ENCODE peak calls at places on chromosomes 6 and 20, in four cellular contexts. X is Peyer's patch, V is AG09319, Z is astrocyte of the spinal cord. W is an unnamed sample.

GRCh38 chr6:50602191-50602810 is 111.0 kb upstream of the TFAP2D start:
- DNase-seq in X (no peak), V (no peak), Z (peak; percentile 33), W (no peak)

GRCh38 chr6:150251566-150252186 is 108.8 kb downstream of the PPP1R14C start:
- DNase-seq in X (no peak), V (no peak), Z (peak; percentile 25), W (no peak)

GRCh38 chr6:22952076-22952475 is 382.7 kb downstream of the HDGFL1 start:
- DNase-seq in X (no peak), V (peak; percentile 66), Z (no peak), W (no peak)

GRCh38 chr6:83183082-83183828 is 9.8 kb downstream of the PGM3 start:
- DNase-seq in X (no peak), V (peak; percentile 54), Z (peak; percentile 72), W (no peak)

GRCh38 chr20:17444091-17444490 is 87.1 kb downstream of the BFSP1 start:
- DNase-seq in X (no peak), V (no peak), Z (no peak), W (no peak)

GRCh38 chr6:13406781-13407180 is 78.4 kb upstream of the TBC1D7 start:
- DNase-seq in X (no peak), V (no peak), Z (no peak), W (no peak)

GRCh38 chr6:162493917-162494316 is 233.6 kb downstream of the PRKN start:
- DNase-seq in X (no peak), V (no peak), Z (no peak), W (no peak)

GRCh38 chr6:111552241-111552744 is 53.4 kb downstream of the TRAF3IP2 start:
- DNase-seq in X (peak; percentile 56), V (peak; percentile 97), Z (peak; percentile 94), W (no peak)

GRCh38 chr6:7939864-7940228 is 29.3 kb upstream of the TXNDC5 start:
- DNase-seq in X (no peak), V (no peak), Z (no peak), W (no peak)

GRCh38 chr6:70398783-70399730 is 14.3 kb upstream of the FAM135A start:
- DNase-seq in X (peak; percentile 80), V (no peak), Z (peak; percentile 62), W (no peak)

GRCh38 chr6:9948600-9949138 is 466.2 kb downstream of the TFAP2A start:
- DNase-seq in X (no peak), V (no peak), Z (no peak), W (no peak)

GRCh38 chr6:27565839-27566779 is 93.2 kb upstream of the ZNF184 start:
- DNase-seq in X (no peak), V (no peak), Z (no peak), W (no peak)

GRCh38 chr6:84426002-84426705 is 198.7 kb upstream of the CEP162 start:
- DNase-seq in X (no peak), V (no peak), Z (no peak), W (no peak)

GRCh38 chr6:108648186-108648585 is 87.5 kb downstream of the FOXO3 start:
- DNase-seq in X (no peak), V (no peak), Z (peak; percentile 40), W (no peak)

GRCh38 chr6:118783931-118784528 is 109.9 kb upstream of the ASF1A start:
- DNase-seq in X (no peak), V (no peak), Z (no peak), W (no peak)

GRCh38 chr6:27471365-27472115 is 1.4 kb downstream of the ZNF184 start:
- DNase-seq in X (no peak), V (no peak), Z (no peak), W (no peak)

DNA sequence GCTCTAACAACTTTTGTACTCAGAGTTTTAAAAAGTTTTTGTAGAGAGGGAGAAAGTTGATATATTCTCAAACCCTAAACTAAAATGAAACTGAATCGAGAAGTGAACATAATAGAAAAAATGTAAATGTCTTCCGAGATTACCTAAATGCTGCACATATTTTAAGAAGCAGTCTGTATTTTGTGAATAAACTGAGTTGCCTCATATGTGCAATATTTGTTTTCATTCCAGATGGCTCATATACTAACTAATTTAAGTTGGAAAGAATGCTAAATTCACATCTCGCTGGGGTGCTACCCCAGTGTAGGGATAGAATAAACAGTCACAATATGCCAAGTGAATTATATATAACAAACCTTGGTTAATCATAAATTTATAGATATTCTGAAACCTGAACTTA is 285.9 kb upstream of the THEMIS start:
- DNase-seq in X (no peak), V (no peak), Z (no peak), W (no peak)
- TF ChIP-seq CTCF in X (no peak), V (no peak), Z (no peak), W (no peak)

DNA sequence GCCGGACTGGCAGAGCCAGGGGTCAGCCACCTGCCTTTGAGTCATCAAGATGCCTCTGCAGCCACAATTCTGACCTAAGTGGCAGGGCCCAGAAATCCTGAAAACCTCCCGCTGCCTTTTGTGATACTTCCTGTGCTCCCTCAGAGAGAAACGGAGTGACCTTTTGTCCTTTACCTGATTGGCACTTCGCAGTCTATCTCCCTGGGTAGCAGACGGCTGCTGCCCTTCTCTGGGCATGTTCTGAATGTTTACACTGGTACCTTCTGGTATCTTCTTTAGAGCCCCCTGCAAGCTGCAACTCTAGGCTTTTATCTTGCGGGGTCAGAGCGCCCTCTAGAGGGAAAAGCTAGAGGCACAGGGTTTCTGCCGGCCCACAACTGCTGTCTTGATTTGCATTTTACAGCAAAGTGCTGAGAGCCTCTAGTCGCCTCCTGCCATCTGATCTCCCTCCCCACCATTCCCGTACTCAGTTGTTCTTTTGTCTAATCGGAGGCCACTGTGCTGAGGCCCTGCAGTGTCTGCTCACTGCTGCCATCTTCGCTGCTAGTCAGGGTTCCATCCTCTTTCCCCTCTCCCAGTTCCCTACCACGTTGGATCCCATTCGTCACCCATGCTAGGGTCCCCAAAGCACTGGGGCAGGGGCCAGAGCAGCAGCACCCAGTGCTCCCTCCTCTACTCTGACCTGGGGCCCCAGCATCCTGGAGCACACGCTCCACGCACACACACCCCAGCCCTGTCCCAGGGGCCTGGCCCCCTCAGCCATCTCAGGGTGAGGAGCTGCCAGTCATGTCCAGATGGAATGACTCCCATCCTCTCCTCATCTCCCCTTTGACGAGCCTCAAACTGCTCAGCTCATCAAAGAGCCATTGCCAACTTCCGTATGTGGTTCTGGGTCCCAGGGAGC is 26.7 kb downstream of the SPATA2 start:
- DNase-seq in X (peak; percentile 69), V (no peak), Z (peak; percentile 67), W (peak; percentile 94)
- TF ChIP-seq CTCF in X (peak; percentile 72), V (peak; percentile 89), Z (peak; percentile 92), W (peak; percentile 76)

GRCh38 chr6:75516757-75517156 is 23.2 kb upstream of the FILIP1 start:
- DNase-seq in X (no peak), V (no peak), Z (no peak), W (no peak)
- TF ChIP-seq CTCF in X (no peak), V (no peak), Z (no peak), W (no peak)

DNA sequence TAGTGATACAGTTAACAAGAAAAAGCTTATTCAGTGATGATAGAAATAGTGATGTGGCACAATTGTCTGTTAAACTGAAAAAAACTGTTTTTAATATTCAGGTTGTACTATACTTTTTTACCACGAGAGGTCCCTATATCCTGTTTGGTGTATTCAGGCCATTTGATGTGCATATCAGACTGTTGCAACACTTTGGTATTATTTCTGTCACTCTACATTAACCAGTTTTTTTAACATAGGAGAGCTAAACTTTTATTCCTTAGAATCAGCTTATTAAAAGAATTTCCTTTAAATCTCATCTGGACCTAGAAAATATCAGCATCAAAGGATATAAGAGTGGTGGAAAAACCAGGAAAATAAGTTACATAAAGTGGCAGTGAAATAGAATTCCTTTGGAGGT is 36.8 kb downstream of the TSPYL4 start:
- DNase-seq in X (no peak), V (no peak), Z (peak; percentile 55), W (no peak)
- TF ChIP-seq CTCF in X (peak; percentile 29), V (peak; percentile 46), Z (peak; percentile 42), W (peak; percentile 46)

GRCh38 chr20:20184149-20184548 is 131.8 kb downstream of the CFAP61 start:
- DNase-seq in X (no peak), V (no peak), Z (no peak), W (no peak)
- TF ChIP-seq CTCF in X (peak; percentile 7), V (peak; percentile 19), Z (peak; percentile 26), W (no peak)

GRCh38 chr6:120407696-120408095 is 926.6 kb downstream of the TBC1D32 start:
- DNase-seq in X (no peak), V (no peak), Z (no peak), W (no peak)

GRCh38 chr6:120411394-120411793 is 922.9 kb downstream of the TBC1D32 start:
- DNase-seq in X (no peak), V (no peak), Z (no peak), W (no peak)

GRCh38 chr6:120410586-120410985 is 923.7 kb downstream of the TBC1D32 start:
- DNase-seq in X (no peak), V (no peak), Z (no peak), W (no peak)

DNA sequence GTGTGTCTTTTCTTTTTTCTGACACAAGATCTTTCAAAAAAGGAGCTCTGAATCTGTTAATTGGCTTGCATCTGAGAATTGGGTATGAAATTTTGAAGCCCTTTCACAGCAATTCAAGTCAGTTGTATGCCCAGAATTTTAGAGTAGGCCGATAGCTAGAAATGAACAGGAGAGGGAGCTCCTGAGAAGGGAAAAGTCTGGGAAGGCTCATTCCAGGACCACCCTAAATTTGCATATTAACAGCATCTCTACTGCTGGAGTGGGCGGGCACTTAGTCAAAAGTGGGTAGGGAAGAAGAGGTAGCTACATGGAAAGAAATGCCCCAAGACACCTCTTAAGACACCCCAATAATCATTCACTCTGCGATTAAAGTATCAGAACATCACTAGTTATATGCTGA is 928.3 kb downstream of the TBC1D32 start:
- DNase-seq in X (no peak), V (no peak), Z (no peak), W (no peak)
- TF ChIP-seq CTCF in X (no peak), V (no peak), Z (peak; percentile 28), W (peak; percentile 29)

DNA sequence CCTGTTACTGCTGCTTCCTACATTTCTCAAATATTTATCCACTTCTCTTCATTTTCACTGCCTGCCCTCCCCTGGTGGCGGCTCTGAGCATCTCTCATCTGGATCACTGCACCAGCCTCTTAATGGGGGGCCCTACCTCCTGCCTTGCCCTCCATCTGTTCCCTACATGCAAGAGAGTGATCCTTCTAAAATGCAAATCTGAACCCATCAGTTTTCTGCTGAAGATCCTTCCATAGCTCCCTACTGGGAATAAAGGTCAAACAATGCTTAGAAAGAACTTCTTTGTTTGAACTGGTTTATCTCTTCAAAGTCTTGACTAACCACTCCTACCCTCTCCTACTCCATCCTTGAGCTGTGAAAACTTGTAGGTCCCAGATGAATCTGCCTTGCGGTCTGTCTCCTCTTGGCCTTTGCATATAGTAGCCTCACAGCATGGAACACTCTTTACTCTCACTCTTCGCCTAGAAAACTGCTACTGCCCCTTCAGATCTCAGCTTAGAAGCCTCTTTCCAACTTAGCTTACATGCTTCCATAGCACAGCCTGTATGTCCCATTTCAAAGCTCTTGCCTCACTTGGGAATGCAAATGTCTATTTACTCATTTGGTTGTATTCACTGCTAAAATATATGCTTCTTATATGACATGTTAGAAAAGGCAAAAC is 119.3 kb downstream of the QRSL1 start:
- DNase-seq in X (no peak), V (no peak), Z (no peak), W (no peak)
- TF ChIP-seq CTCF in X (no peak), V (no peak), Z (no peak), W (no peak)

GRCh38 chr6:158752613-158753012 is 66.6 kb downstream of the EZR start:
- DNase-seq in X (no peak), V (no peak), Z (no peak), W (no peak)
- TF ChIP-seq CTCF in X (no peak), V (peak; percentile 11), Z (peak; percentile 23), W (peak; percentile 58)

W was measured in D721Med.